ENCODE peak calls at places on chromosomes 11 and 22, in five cellular contexts. Z, V, T, I and Q are unnamed samples.

GRCh38 chr11:72918825-72919224 is 104.6 kb downstream of the ATG16L2 start:
- DNase-seq in Z (no peak), V (no peak), T (no peak), I (no peak), Q (peak)

GRCh38 chr11:112255075-112255739 is 5.5 kb downstream of the PLET1 start:
- DNase-seq in Z (peak), V (no peak), T (no peak), I (no peak), Q (peak)

GRCh38 chr11:130315354-130315970 is 745 bp upstream of the ZBTB44 start:
- DNase-seq in Z (no peak), V (peak), T (peak), I (peak), Q (no peak)

GRCh38 chr11:27416568-27417176 is 53.7 kb upstream of the CCDC34 start:
- DNase-seq in Z (no peak), V (no peak), T (no peak), I (no peak), Q (no peak)

GRCh38 chr11:44755553-44756505 is 29.1 kb downstream of the TSPAN18 start:
- DNase-seq in Z (no peak), V (no peak), T (no peak), I (peak), Q (no peak)

GRCh38 chr11:22454461-22454860 is 116.3 kb downstream of the SLC17A6 start:
- DNase-seq in Z (peak), V (no peak), T (no peak), I (no peak), Q (no peak)

GRCh38 chr22:24703101-24703500 is 71.4 kb downstream of the PIWIL3 start:
- DNase-seq in Z (peak), V (no peak), T (no peak), I (no peak), Q (peak)

GRCh38 chr22:23289851-23290724 is 109.8 kb downstream of the BCR start:
- DNase-seq in Z (peak), V (peak), T (peak), I (peak), Q (peak)

GRCh38 chr11:34984514-34984913 is 68.1 kb downstream of the PDHX start:
- DNase-seq in Z (no peak), V (no peak), T (no peak), I (no peak), Q (no peak)

GRCh38 chr22:21445437-21446127 is 21.6 kb upstream of the TMEM191C start:
- DNase-seq in Z (no peak), V (no peak), T (no peak), I (no peak), Q (no peak)

GRCh38 chr22:38733329-38734202 is 22.2 kb downstream of the SUN2 start:
- DNase-seq in Z (peak), V (peak), T (peak), I (peak), Q (no peak)

GRCh38 chr11:123454060-123454651 is 24.1 kb downstream of the GRAMD1B start:
- DNase-seq in Z (no peak), V (no peak), T (peak), I (no peak), Q (no peak)

GRCh38 chr11:41309111-41309522 is 150.3 kb downstream of the LRRC4C start:
- DNase-seq in Z (no peak), V (peak), T (no peak), I (peak), Q (no peak)

GRCh38 chr11:433111-433510 is 8.7 kb downstream of the ANO9 start:
- DNase-seq in Z (no peak), V (no peak), T (peak), I (no peak), Q (no peak)

GRCh38 chr11:97428247-97428646 is 1038.4 kb downstream of the JRKL start:
- DNase-seq in Z (no peak), V (no peak), T (no peak), I (no peak), Q (no peak)

GRCh38 chr11:125281831-125282595 is 117.5 kb downstream of the PKNOX2 start:
- DNase-seq in Z (no peak), V (no peak), T (no peak), I (no peak), Q (no peak)

GRCh38 chr11:94809251-94809650 is 41.1 kb downstream of the AMOTL1 start:
- DNase-seq in Z (no peak), V (no peak), T (no peak), I (no peak), Q (peak)

GRCh38 chr11:93340223-93340622 is 9.7 kb downstream of the DEUP1 start:
- DNase-seq in Z (no peak), V (no peak), T (no peak), I (no peak), Q (no peak)

GRCh38 chr11:43962383-43962969 is 20.0 kb downstream of the C11orf96 start:
- DNase-seq in Z (no peak), V (no peak), T (no peak), I (peak), Q (peak)

GRCh38 chr22:41699264-41700104 is at the start of gene MEI1:
- DNase-seq in Z (peak), V (no peak), T (peak), I (no peak), Q (peak)

GRCh38 chr11:35992551-35992950 is 48.7 kb downstream of the LDLRAD3 start:
- DNase-seq in Z (no peak), V (no peak), T (no peak), I (no peak), Q (no peak)

GRCh38 chr11:8028766-8029165 is 41.6 kb downstream of the EIF3F start:
- DNase-seq in Z (no peak), V (no peak), T (no peak), I (no peak), Q (no peak)

GRCh38 chr11:46134540-46134939 is 13.3 kb upstream of the PHF21A start:
- DNase-seq in Z (no peak), V (no peak), T (no peak), I (no peak), Q (no peak)

GRCh38 chr11:23679981-23680380 is 816.9 kb upstream of the LUZP2 start:
- DNase-seq in Z (no peak), V (no peak), T (no peak), I (no peak), Q (no peak)

GRCh38 chr11:57639321-57640067 is 10.2 kb downstream of the YPEL4 start:
- DNase-seq in Z (peak), V (peak), T (no peak), I (peak), Q (no peak)

GRCh38 chr11:643849-644738 is 7.0 kb downstream of the DRD4 start:
- DNase-seq in Z (no peak), V (no peak), T (no peak), I (no peak), Q (no peak)

GRCh38 chr22:38858492-38858891 is 13.5 kb downstream of the CBX6 start:
- DNase-seq in Z (no peak), V (no peak), T (no peak), I (no peak), Q (no peak)

GRCh38 chr11:94877446-94878200 is 95.7 kb downstream of the CWC15 start:
- DNase-seq in Z (no peak), V (no peak), T (no peak), I (no peak), Q (no peak)

GRCh38 chr22:23121026-23121823 is 20.6 kb downstream of the RSPH14 start:
- DNase-seq in Z (no peak), V (no peak), T (no peak), I (no peak), Q (peak)

GRCh38 chr22:39176067-39176621 is 23.7 kb upstream of the CBX7 start:
- DNase-seq in Z (peak), V (no peak), T (no peak), I (no peak), Q (peak)

GRCh38 chr11:62336949-62337681 is at the start of gene ASRGL1:
- DNase-seq in Z (peak), V (peak), T (peak), I (peak), Q (peak)

GRCh38 chr22:49994361-49995058 is 18.1 kb downstream of the IL17REL start:
- DNase-seq in Z (no peak), V (no peak), T (no peak), I (peak), Q (no peak)

GRCh38 chr22:30267382-30268302 is 991 bp upstream of the OSM start:
- DNase-seq in Z (no peak), V (no peak), T (peak), I (no peak), Q (no peak)

GRCh38 chr11:12091957-12092558 is 18.3 kb upstream of the MICAL2 start:
- DNase-seq in Z (no peak), V (no peak), T (no peak), I (no peak), Q (peak)

GRCh38 chr22:45242778-45243191 is 2.1 kb upstream of the KIAA0930 start:
- DNase-seq in Z (no peak), V (no peak), T (no peak), I (no peak), Q (no peak)

GRCh38 chr11:20118209-20118608 is 42.1 kb downstream of the DBX1 start:
- DNase-seq in Z (no peak), V (no peak), T (no peak), I (no peak), Q (no peak)

GRCh38 chr11:13141731-13142724 is 132.9 kb downstream of the RASSF10 start:
- DNase-seq in Z (no peak), V (no peak), T (no peak), I (no peak), Q (no peak)

GRCh38 chr11:113773092-113773415 is 438 bp downstream of the ZW10 start:
- DNase-seq in Z (peak), V (peak), T (no peak), I (no peak), Q (peak)

GRCh38 chr11:86097965-86098364 is 29.1 kb upstream of the PICALM start:
- DNase-seq in Z (no peak), V (no peak), T (no peak), I (no peak), Q (no peak)